ENCODE peak calls at places on chromosomes 5 and 9, in seven cellular contexts. S is H1, W is HCT116, U is HepG2, H is GM12878, E is SK-N-SH, Y is K562. T is an unnamed sample.
A peak's percentile ranks its signal among the peaks of the same experiment; 100 is the strongest.

GRCh38 chr9:114737118-114737517 is 55.1 kb upstream of the TEX48 start:
- DNase-seq in H (no peak), E (no peak), W (no peak), S (no peak), Y (no peak), U (no peak), T (no peak)

GRCh38 chr5:10489810-10490426 is 48.2 kb downstream of the ROPN1L start:
- DNase-seq in U (no peak), E (no peak), H (peak; percentile 37), W (no peak), Y (no peak), S (no peak), T (no peak)

GRCh38 chr5:20572560-20572959 is 584.6 kb upstream of the CDH18 start:
- DNase-seq in S (no peak), H (no peak), Y (no peak), W (no peak), E (no peak), U (no peak), T (no peak)

GRCh38 chr5:140725799-140726471 is 25.7 kb downstream of the ZMAT2 start:
- DNase-seq in Y (peak; percentile 73), E (peak; percentile 62), U (peak; percentile 92), S (peak; percentile 80), H (peak; percentile 81), W (peak; percentile 96), T (peak; percentile 27)

GRCh38 chr5:61673007-61673735 is 341.1 kb downstream of the ZSWIM6 start:
- DNase-seq in U (no peak), W (peak; percentile 12), H (no peak), S (no peak), E (no peak), Y (no peak), T (no peak)

GRCh38 chr9:124341455-124342170 is 73.6 kb downstream of the PSMB7 start:
- DNase-seq in S (no peak), Y (no peak), U (no peak), E (no peak), H (no peak), W (no peak), T (no peak)

GRCh38 chr9:123191660-123192059 is 76.7 kb downstream of the STRBP start:
- DNase-seq in Y (no peak), E (no peak), W (no peak), S (no peak), H (no peak), U (no peak), T (no peak)

GRCh38 chr9:133727876-133728441 is 10.2 kb downstream of the SARDH start:
- DNase-seq in E (peak; percentile 29), U (no peak), S (no peak), Y (peak; percentile 44), W (no peak), H (no peak), T (no peak)

GRCh38 chr5:141040763-141041426 is 10.3 kb upstream of the PCDHB1 start:
- DNase-seq in H (no peak), U (peak; percentile 69), E (peak; percentile 87), W (peak; percentile 93), S (peak; percentile 98), Y (peak; percentile 86), T (peak; percentile 100)

GRCh38 chr5:144187699-144188294 is 17.1 kb downstream of the KCTD16 start:
- DNase-seq in Y (no peak), U (peak; percentile 27), W (no peak), H (peak; percentile 65), E (peak; percentile 45), S (no peak), T (no peak)

GRCh38 chr5:135100011-135100410 is 66.0 kb upstream of the PITX1 start:
- DNase-seq in Y (no peak), W (no peak), U (no peak), H (no peak), E (no peak), S (no peak), T (no peak)

GRCh38 chr5:142151436-142152382 is 43.1 kb downstream of the NDFIP1 start:
- DNase-seq in E (peak; percentile 61), H (peak; percentile 2), Y (peak; percentile 61), U (peak; percentile 48), S (no peak), W (peak; percentile 63), T (peak; percentile 79)

GRCh38 chr9:133981958-133982681 is 10.0 kb downstream of the VAV2 start:
- DNase-seq in W (no peak), E (peak; percentile 47), S (no peak), U (no peak), Y (no peak), H (no peak), T (no peak)

GRCh38 chr5:16669776-16670175 is 53.0 kb upstream of the RETREG1 start:
- DNase-seq in U (no peak), Y (no peak), W (no peak), E (no peak), H (no peak), S (no peak), T (no peak)

GRCh38 chr5:90289837-90290236 is 119.7 kb downstream of the CETN3 start:
- DNase-seq in E (no peak), Y (no peak), H (no peak), S (no peak), W (no peak), U (no peak), T (no peak)

GRCh38 chr5:91670565-91670964 is 287.4 kb upstream of the ARRDC3 start:
- DNase-seq in H (no peak), S (peak; percentile 10), Y (no peak), U (no peak), E (no peak), W (no peak), T (no peak)

GRCh38 chr5:67577424-67577823 is 380.8 kb upstream of the CD180 start:
- DNase-seq in W (no peak), E (no peak), Y (no peak), U (no peak), S (no peak), H (no peak), T (no peak)

GRCh38 chr5:177489119-177489716 is 8.2 kb downstream of the PDLIM7 start:
- DNase-seq in H (no peak), W (no peak), S (no peak), Y (no peak), U (no peak), E (peak; percentile 56), T (no peak)

GRCh38 chr9:105841562-105841961 is 147.2 kb downstream of the TMEM38B start:
- DNase-seq in U (no peak), W (no peak), H (no peak), Y (no peak), E (no peak), S (no peak), T (no peak)

GRCh38 chr5:112917453-112918005 is 4.5 kb downstream of the REEP5 start:
- DNase-seq in S (no peak), Y (peak; percentile 56), E (peak; percentile 37), U (peak; percentile 28), W (no peak), H (no peak), T (peak; percentile 36)

GRCh38 chr5:90169078-90169477 is 240.5 kb downstream of the CETN3 start:
- DNase-seq in E (no peak), H (no peak), U (no peak), S (no peak), W (no peak), Y (no peak), T (no peak)

GRCh38 chr9:120935383-120935857 is 8.8 kb upstream of the TRAF1 start:
- DNase-seq in H (no peak), U (no peak), S (no peak), Y (peak; percentile 63), W (no peak), E (peak; percentile 89), T (peak; percentile 90)

GRCh38 chr9:135991771-135992170 is 30.6 kb upstream of the UBAC1 start:
- DNase-seq in U (no peak), Y (no peak), E (no peak), S (no peak), W (no peak), H (no peak), T (no peak)
- TF ChIP-seq JUND in U (no peak), Y (no peak), E (no peak), S (no peak), W (no peak), H (no peak), T (no peak)

GRCh38 chr9:76571288-76572204 is 112.6 kb downstream of the GCNT1 start:
- DNase-seq in H (peak; percentile 53), W (no peak), Y (no peak), E (no peak), S (no peak), U (no peak), T (no peak)
- TF ChIP-seq JUND in H (no peak), W (no peak), Y (no peak), E (no peak), S (no peak), U (no peak), T (no peak)

GRCh38 chr9:131744171-131744714 is 4.4 kb upstream of the RAPGEF1 start:
- DNase-seq in Y (no peak), S (no peak), H (no peak), E (no peak), W (no peak), U (peak; percentile 51), T (no peak)
- TF ChIP-seq JUND in Y (no peak), S (no peak), H (no peak), E (no peak), W (no peak), U (no peak), T (no peak)

DNA sequence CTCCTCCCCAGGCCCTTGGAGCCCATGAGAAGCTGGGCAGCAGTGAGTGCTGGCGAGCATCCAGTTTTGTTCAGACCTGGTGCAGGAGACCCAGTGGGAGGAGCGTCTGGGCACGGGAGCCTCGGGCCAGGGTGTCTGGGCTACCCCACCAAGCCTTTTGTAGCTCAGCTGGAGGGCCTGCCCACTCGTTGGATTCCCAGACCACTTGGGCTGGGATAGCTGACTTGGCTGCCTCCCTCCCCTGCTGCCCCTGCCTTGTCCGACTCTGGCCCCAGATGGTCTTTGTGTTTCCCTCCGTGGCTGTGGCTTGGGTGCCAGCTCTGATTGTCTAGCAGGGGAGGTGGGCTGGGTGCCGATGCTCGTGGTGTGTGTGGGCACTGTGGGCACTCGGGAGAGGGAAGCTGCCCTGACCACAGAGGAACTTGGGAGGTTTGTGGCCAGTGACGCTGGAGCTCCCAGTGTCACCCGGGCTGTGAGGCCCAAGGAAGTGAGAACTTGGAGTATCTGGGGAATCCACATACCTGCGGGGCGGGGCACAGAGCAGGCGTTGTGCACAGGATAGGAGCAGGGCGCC is 47.3 kb downstream of the WNK2 start:
- DNase-seq in U (no peak), E (peak; percentile 82), S (no peak), Y (no peak), W (no peak), H (no peak), T (no peak)
- TF ChIP-seq JUND in U (no peak), E (no peak), S (no peak), Y (no peak), W (no peak), H (no peak), T (no peak)

DNA sequence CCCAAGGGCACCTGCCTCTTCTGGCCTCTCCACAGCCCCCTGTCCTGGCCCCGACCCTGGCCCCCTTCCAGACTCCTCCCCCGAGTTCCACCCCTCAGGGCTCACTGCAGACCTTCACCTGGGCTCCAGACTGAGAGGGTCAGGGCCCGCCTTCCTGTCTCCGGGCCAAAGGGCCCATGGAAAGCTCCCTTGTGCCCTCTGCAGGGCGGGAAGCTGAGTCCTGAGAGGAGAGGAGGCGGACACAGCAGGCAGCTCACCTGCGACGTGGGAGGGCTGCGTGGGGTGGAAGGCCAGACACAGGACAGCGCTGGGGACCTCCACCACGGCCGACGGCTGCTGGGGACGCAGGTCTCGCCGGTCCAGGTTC is 20.6 kb downstream of the DYNC2I2 start:
- DNase-seq in E (peak; percentile 43), S (peak; percentile 41), Y (no peak), H (no peak), U (peak; percentile 81), W (no peak), T (peak; percentile 91)
- TF ChIP-seq JUND in E (no peak), S (no peak), Y (no peak), H (no peak), U (no peak), W (no peak), T (no peak)

GRCh38 chr5:179858241-179858585 is 404 bp downstream of the MRNIP start:
- DNase-seq in U (peak; percentile 17), W (no peak), H (peak; percentile 7), S (no peak), Y (peak; percentile 53), E (peak; percentile 72), T (peak; percentile 64)
- TF ChIP-seq JUND in U (no peak), W (no peak), H (no peak), S (no peak), Y (no peak), E (no peak), T (no peak)